ENCODE peak calls at places on chromosomes 7 and 10, in four cellular contexts. R is HepG2; A is CD4-positive, alpha-beta T cell; N is lower lobe of right lung. Y is an unnamed sample.

GRCh38 chr7:131607291-131608111 is 51.1 kb upstream of the PODXL start:
- DNase-seq in R (no peak), A (no peak), N (no peak), Y (peak)

GRCh38 chr7:8881916-8882315 is 448.5 kb downstream of the NXPH1 start:
- DNase-seq in N (no peak), A (no peak), R (no peak), Y (no peak)

GRCh38 chr10:988667-989545 is 672 bp downstream of the GTPBP4 start:
- DNase-seq in N (no peak), R (no peak), A (no peak), Y (no peak)

GRCh38 chr10:96697438-96697837 is 22.9 kb downstream of the PIK3AP1 start:
- DNase-seq in R (no peak), A (no peak), N (no peak), Y (no peak)

GRCh38 chr7:15684834-15685233 is 1.6 kb downstream of the MEOX2 start:
- DNase-seq in A (no peak), R (no peak), N (no peak), Y (no peak)

GRCh38 chr10:103757531-103758293 is 97.7 kb downstream of the SH3PXD2A start:
- DNase-seq in R (no peak), A (no peak), N (no peak), Y (no peak)

GRCh38 chr7:78020131-78020873 is 221.7 kb downstream of the PHTF2 start:
- DNase-seq in R (peak), N (no peak), A (no peak), Y (no peak)

GRCh38 chr10:19828278-19829049 is 12.2 kb downstream of the PLXDC2 start:
- DNase-seq in A (no peak), R (no peak), N (no peak), Y (no peak)

GRCh38 chr7:55100172-55100961 is 81.5 kb downstream of the EGFR start:
- DNase-seq in N (peak), A (no peak), R (no peak), Y (peak)

GRCh38 chr7:153604-154003 is 38.8 kb upstream of the FAM20C start:
- DNase-seq in A (no peak), N (peak), R (no peak), Y (no peak)

GRCh38 chr10:73585223-73585784 is 5.8 kb downstream of the USP54 start:
- DNase-seq in A (no peak), R (no peak), N (no peak), Y (no peak)

GRCh38 chr7:116786791-116787443 is 75.5 kb upstream of the CAPZA2 start:
- DNase-seq in N (no peak), A (no peak), R (peak), Y (no peak)

GRCh38 chr10:75211007-75211735 is 575 bp downstream of the VDAC2 start:
- DNase-seq in A (no peak), N (no peak), R (peak), Y (no peak)

GRCh38 chr10:75207868-75208167 is 2.8 kb upstream of the VDAC2 start:
- DNase-seq in R (peak), N (no peak), A (no peak), Y (no peak)

GRCh38 chr10:75209325-75210192 is 1.0 kb upstream of the VDAC2 start:
- DNase-seq in R (no peak), A (peak), N (peak), Y (no peak)

GRCh38 chr10:75208177-75208576 is 2.4 kb upstream of the VDAC2 start:
- DNase-seq in R (no peak), A (no peak), N (no peak), Y (no peak)

DNA sequence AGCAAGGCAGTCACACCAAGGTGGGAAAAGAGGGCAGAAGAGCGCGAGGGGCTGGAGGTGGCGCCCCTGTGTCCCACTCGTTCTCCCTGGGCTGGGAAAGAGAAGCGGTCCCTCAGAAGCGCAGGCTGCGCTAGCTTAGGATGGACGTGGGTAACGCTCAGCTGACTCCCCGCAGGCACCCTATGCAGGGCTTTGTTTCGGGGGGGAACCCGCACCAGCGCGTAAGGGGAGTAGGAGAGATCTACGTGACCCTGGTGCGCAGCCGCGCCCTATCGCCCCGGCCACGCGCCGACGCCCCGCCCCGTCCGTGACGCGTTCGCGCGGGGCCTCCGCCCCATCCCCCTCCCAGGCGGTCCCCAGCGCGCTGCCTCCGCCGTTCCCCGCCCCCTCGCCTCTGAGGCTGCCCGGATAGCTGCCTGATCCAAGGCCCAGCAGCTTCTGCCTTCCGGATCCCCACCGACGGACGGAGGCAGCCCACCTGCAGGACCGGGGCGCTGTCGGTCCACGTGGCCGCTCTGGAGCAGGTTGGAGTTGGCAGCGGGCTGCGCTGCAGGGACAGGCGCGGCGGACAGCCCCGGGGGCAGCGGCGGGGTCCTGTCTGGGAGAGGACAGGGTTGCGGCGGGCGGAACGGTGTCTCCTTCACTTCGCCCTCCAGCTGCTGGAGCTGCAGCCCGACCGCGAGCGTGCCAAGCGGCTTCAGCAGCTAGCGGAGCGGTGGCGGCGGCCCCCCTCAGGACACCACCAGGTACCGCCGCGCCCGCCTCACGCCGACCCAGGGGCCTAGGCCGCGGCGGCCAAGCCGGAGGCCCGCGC is at the start of gene VDAC2:
- DNase-seq in A (peak), N (peak), R (peak), Y (peak)
- TF ChIP-seq CTCF in A (no peak), N (no peak), R (no peak), Y (peak)

GRCh38 chr7:23276947-23277346 is 22.2 kb upstream of the MALSU1 start:
- DNase-seq in R (no peak), A (no peak), N (no peak), Y (no peak)

GRCh38 chr7:23273141-23273599 is 26.0 kb upstream of the MALSU1 start:
- DNase-seq in A (peak), N (peak), R (peak), Y (no peak)

GRCh38 chr7:23277359-23277989 is 21.7 kb upstream of the MALSU1 start:
- DNase-seq in R (peak), A (no peak), N (no peak), Y (no peak)

GRCh38 chr7:23275906-23276305 is 23.2 kb upstream of the MALSU1 start:
- DNase-seq in N (no peak), R (no peak), A (no peak), Y (no peak)

DNA sequence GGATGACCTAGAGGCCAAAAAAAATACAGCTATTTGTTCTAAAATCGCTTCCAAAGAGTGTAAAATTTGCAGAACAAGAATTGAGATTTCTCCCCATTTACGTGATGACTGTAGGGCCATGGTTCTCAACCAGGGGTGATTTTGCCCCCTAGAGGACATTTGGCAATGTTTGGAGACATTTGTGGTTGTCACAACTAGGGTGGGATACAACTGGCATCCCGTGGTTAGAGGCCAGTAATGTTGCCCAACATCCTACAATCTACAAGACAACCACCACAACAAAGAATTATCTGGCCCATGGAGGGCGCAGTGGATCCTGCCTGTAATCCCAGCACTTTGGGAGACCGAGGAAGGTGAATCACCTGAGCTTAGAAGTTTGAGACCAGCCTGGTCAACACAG is 22.8 kb upstream of the MALSU1 start:
- DNase-seq in R (peak), N (no peak), A (no peak), Y (no peak)
- TF ChIP-seq CTCF in R (peak), N (no peak), A (no peak), Y (no peak)

GRCh38 chr10:67849331-67850011 is 11.5 kb upstream of the DNAJC12 start:
- DNase-seq in A (peak), N (peak), R (peak), Y (peak)
- TF ChIP-seq CTCF in A (no peak), N (no peak), R (no peak), Y (no peak)

DNA sequence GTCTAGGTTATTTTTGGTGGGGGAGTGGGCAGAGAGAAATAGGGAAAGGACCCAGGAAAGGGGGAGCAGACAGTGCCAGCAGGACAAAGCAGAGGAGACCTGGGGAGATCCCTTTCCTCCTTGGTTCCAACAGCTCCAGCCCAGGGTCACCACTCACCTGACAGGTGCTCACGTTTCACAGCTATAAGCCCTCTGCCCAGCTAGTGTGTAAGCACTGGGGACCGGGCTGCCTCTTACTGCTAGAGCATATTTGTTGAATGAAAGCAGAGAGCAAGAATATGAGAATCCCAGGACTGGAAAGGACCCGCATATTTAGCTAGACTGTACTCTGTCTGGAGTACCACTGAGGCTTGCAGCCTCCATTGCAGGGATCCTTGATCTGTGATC is 6.7 kb downstream of the ZCCHC24 start:
- DNase-seq in A (no peak), R (no peak), N (no peak), Y (no peak)
- TF ChIP-seq CTCF in A (no peak), R (no peak), N (no peak), Y (no peak)

DNA sequence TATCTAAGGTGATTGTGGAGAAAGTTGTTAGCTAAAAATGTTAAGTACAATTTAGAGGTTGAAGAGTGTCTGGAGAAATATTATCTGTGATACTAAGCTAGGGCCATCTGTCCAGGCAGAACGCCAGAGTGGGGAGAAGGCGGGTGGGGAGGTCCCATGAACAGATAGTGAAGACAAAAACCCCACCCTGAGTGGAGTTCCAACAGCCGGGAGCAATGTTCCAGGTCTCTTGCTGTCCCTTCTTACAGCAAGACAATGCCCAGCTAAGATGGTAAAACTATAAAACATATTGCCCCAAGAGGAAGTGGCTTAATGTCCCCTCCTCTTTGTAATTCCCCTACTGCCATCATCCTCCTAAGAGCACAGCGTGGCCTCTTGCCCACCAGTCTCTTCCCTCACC is 10.4 kb upstream of the IL15RA start:
- DNase-seq in A (no peak), N (no peak), R (no peak), Y (no peak)
- TF ChIP-seq CTCF in A (no peak), N (no peak), R (no peak), Y (no peak)

GRCh38 chr7:137909042-137909441 is 62.3 kb upstream of the DGKI start:
- DNase-seq in N (no peak), A (no peak), R (no peak), Y (no peak)

GRCh38 chr7:137908106-137908505 is 61.3 kb upstream of the DGKI start:
- DNase-seq in A (no peak), N (no peak), R (no peak), Y (no peak)

GRCh38 chr7:137903382-137904169 is 56.8 kb upstream of the DGKI start:
- DNase-seq in A (peak), N (no peak), R (peak), Y (no peak)

GRCh38 chr7:137900137-137900536 is 53.4 kb upstream of the DGKI start:
- DNase-seq in R (no peak), A (no peak), N (no peak), Y (no peak)

GRCh38 chr7:137904826-137905225 is 58.1 kb upstream of the DGKI start:
- DNase-seq in R (no peak), A (no peak), N (no peak), Y (no peak)
- TF ChIP-seq CTCF in R (no peak), A (no peak), N (no peak), Y (no peak)

GRCh38 chr7:35565927-35566326 is 129.0 kb downstream of the HERPUD2 start:
- DNase-seq in A (no peak), R (no peak), N (no peak), Y (no peak)
- TF ChIP-seq CTCF in A (no peak), R (no peak), N (no peak), Y (no peak)

GRCh38 chr7:123499211-123499968 is 35.0 kb downstream of the IQUB start:
- DNase-seq in A (no peak), R (no peak), N (no peak), Y (no peak)

GRCh38 chr7:123492485-123492884 is 41.9 kb downstream of the IQUB start:
- DNase-seq in N (no peak), A (no peak), R (no peak), Y (no peak)

GRCh38 chr7:123498651-123499050 is 35.7 kb downstream of the IQUB start:
- DNase-seq in N (no peak), A (no peak), R (no peak), Y (no peak)

GRCh38 chr7:123494193-123494796 is 40.1 kb downstream of the IQUB start:
- DNase-seq in A (no peak), N (no peak), R (peak), Y (no peak)
- TF ChIP-seq CTCF in A (peak), N (peak), R (peak), Y (no peak)